ENCODE peak calls at places on chromosomes 2 and 18, in eight cellular contexts. W is fibroblast of lung, S is stomach, Z is pancreas, U is left lung, H is heart left ventricle, P is neural progenitor cell, F is sigmoid colon. G is an unnamed sample. For H3K4me1, the result is how much of the 10 kb centered on the place peaks cover.

GRCh38 chr2:109382236-109382930 is 231.4 kb downstream of the SEPTIN10 start:
- DNase-seq in S (peak), F (peak), U (no peak), P (no peak), W (no peak), H (peak), Z (no peak), G (no peak)

GRCh38 chr2:54166121-54166773 is 50.8 kb downstream of the ACYP2 start:
- DNase-seq in W (peak), P (no peak), U (no peak), F (no peak), Z (no peak), S (no peak), H (no peak), G (no peak)

GRCh38 chr18:22282311-22283235 is 113.2 kb downstream of the GATA6 start:
- DNase-seq in F (no peak), S (no peak), Z (no peak), P (no peak), H (no peak), U (no peak), W (peak), G (peak)

GRCh38 chr2:234580686-234581085 is 83.8 kb upstream of the ARL4C start:
- DNase-seq in U (no peak), F (no peak), P (no peak), W (peak), S (no peak), Z (no peak), H (no peak), G (no peak)

GRCh38 chr18:45837283-45838070 is 12.0 kb downstream of the SIGLEC15 start:
- DNase-seq in F (no peak), H (peak), P (peak), Z (peak), S (peak), W (peak), U (peak), G (no peak)

GRCh38 chr18:45775241-45775676 is 50.2 kb upstream of the SIGLEC15 start:
- DNase-seq in S (peak), H (peak), U (peak), Z (peak), W (peak), P (peak), F (peak), G (no peak)

GRCh38 chr18:8507361-8507760 is 101.9 kb upstream of the RAB12 start:
- DNase-seq in W (peak), S (no peak), P (peak), Z (no peak), F (peak), U (no peak), H (no peak), G (no peak)

GRCh38 chr2:4464607-4465006 is 761.2 kb downstream of the DCDC2C start:
- DNase-seq in F (no peak), W (no peak), P (no peak), Z (no peak), H (no peak), U (no peak), S (no peak), G (no peak)

GRCh38 chr2:118737690-118738089 is 109.8 kb downstream of the EN1 start:
- DNase-seq in F (no peak), W (no peak), H (no peak), P (no peak), Z (no peak), S (no peak), U (no peak), G (no peak)

GRCh38 chr2:39523308-39524044 is 86.4 kb upstream of the MAP4K3 start:
- DNase-seq in W (peak), U (no peak), H (no peak), Z (no peak), S (no peak), P (no peak), F (no peak), G (peak)

GRCh38 chr2:56167616-56168015 is 16.2 kb upstream of the CCDC85A start:
- DNase-seq in S (no peak), F (no peak), P (no peak), U (no peak), W (peak), Z (no peak), H (no peak), G (no peak)

GRCh38 chr2:57869763-57870344 is 176.8 kb upstream of the VRK2 start:
- DNase-seq in P (no peak), S (no peak), Z (no peak), F (no peak), H (no peak), U (peak), W (no peak), G (no peak)

GRCh38 chr2:231679906-231680283 is 28.4 kb upstream of the PTMA start:
- DNase-seq in H (no peak), P (peak), Z (no peak), F (no peak), U (no peak), S (no peak), W (no peak), G (no peak)

GRCh38 chr2:217256261-217256660 is 396.4 kb upstream of the TNP1 start:
- DNase-seq in S (no peak), P (peak), W (peak), F (no peak), Z (no peak), U (no peak), H (no peak), G (peak)

GRCh38 chr2:86366651-86367500 is 29.4 kb upstream of the REEP1 start:
- DNase-seq in S (no peak), P (no peak), F (no peak), U (no peak), Z (no peak), W (no peak), H (no peak), G (no peak)

GRCh38 chr2:173271825-173272224 is 82.8 kb upstream of the CDCA7 start:
- DNase-seq in F (no peak), S (no peak), U (no peak), Z (no peak), W (no peak), P (peak), H (no peak), G (no peak)

GRCh38 chr2:23532311-23533013 is 147.5 kb downstream of the KLHL29 start:
- DNase-seq in W (no peak), H (peak), S (no peak), Z (no peak), P (no peak), U (peak), F (peak), G (no peak)

GRCh38 chr2:174546519-174547506 is 50.8 kb downstream of the WIPF1 start:
- DNase-seq in W (peak), H (no peak), S (no peak), P (peak), U (no peak), F (no peak), Z (no peak), G (peak)

GRCh38 chr18:2848145-2848878 is 1.5 kb downstream of the EMILIN2 start:
- DNase-seq in P (no peak), S (no peak), U (no peak), H (no peak), W (no peak), F (no peak), Z (no peak), G (no peak)

GRCh38 chr18:77461062-77461693 is 211.5 kb downstream of the GALR1 start:
- DNase-seq in Z (no peak), U (no peak), F (no peak), S (no peak), H (peak), P (no peak), W (no peak), G (no peak)

GRCh38 chr2:241107384-241107783 is 5.3 kb upstream of the MTERF4 start:
- DNase-seq in F (no peak), H (no peak), Z (no peak), U (no peak), W (no peak), P (no peak), S (no peak), G (no peak)

GRCh38 chr2:84674099-84674498 is 157.8 kb downstream of the DNAH6 start:
- DNase-seq in Z (peak), S (no peak), W (no peak), U (no peak), H (no peak), P (no peak), F (no peak), G (no peak)

GRCh38 chr18:8654482-8655451 is 45.5 kb downstream of the RAB12 start:
- DNase-seq in S (no peak), P (no peak), Z (no peak), U (no peak), H (no peak), W (no peak), F (no peak), G (peak)

GRCh38 chr2:71742953-71743601 is 289.7 kb downstream of the DYSF start:
- DNase-seq in F (peak), W (peak), U (no peak), P (no peak), Z (peak), S (no peak), H (peak), G (peak)

GRCh38 chr2:55743583-55743982 is 49.9 kb upstream of the PNPT1 start:
- DNase-seq in Z (no peak), P (no peak), F (no peak), S (no peak), U (no peak), H (no peak), W (peak), G (peak)

GRCh38 chr18:68102117-68102516 is 585.6 kb upstream of the DSEL start:
- DNase-seq in P (no peak), H (no peak), U (no peak), W (no peak), F (no peak), Z (no peak), S (no peak), G (no peak)

GRCh38 chr2:230512955-230513748 is 97.2 kb downstream of the SP100 start:
- DNase-seq in F (no peak), P (no peak), H (no peak), Z (no peak), S (no peak), U (no peak), W (peak), G (no peak)

GRCh38 chr2:23637011-23637778 is 252.2 kb downstream of the KLHL29 start:
- DNase-seq in P (peak), S (no peak), F (no peak), U (peak), H (peak), W (peak), Z (no peak), G (no peak)

GRCh38 chr2:191806396-191806795 is 40.5 kb downstream of the CAVIN2 start:
- DNase-seq in W (no peak), P (no peak), Z (no peak), S (no peak), F (no peak), H (no peak), U (no peak), G (no peak)

GRCh38 chr2:20432714-20433113 is 14.2 kb upstream of the RHOB start:
- DNase-seq in H (no peak), S (peak), U (no peak), Z (no peak), P (no peak), W (no peak), F (peak), G (no peak)

GRCh38 chr18:60568211-60568610 is 195.6 kb upstream of the MC4R start:
- DNase-seq in H (no peak), U (no peak), Z (no peak), P (no peak), F (no peak), S (no peak), W (no peak), G (no peak)

GRCh38 chr2:101124061-101124460 is 27.1 kb downstream of the TBC1D8 start:
- DNase-seq in H (no peak), P (no peak), S (no peak), Z (no peak), W (no peak), F (no peak), U (no peak), G (peak)
- H3K4me1 ChIP-seq in H (half or more), P (under half), S (half or more), Z (half or more), W (under half), F (under half), U (under half), G (half or more)

GRCh38 chr2:44748-45341 is 1.5 kb downstream of the FAM110C start:
- DNase-seq in U (peak), P (no peak), W (no peak), Z (peak), S (peak), H (no peak), F (no peak), G (no peak)
- H3K27ac ChIP-seq in U (peak), P (no peak), W (no peak), Z (peak), S (peak), H (no peak), F (no peak), G (no peak)

GRCh38 chr18:62372156-62372555 is 47.0 kb downstream of the TNFRSF11A start:
- DNase-seq in S (no peak), P (no peak), Z (no peak), H (no peak), F (no peak), U (no peak), W (no peak), G (no peak)
- H3K4me1 ChIP-seq in S (under half), P (under half), Z (under half), H (under half), F (under half), U (under half), W (under half), G (under half)

GRCh38 chr2:205769494-205769848 is 87.2 kb downstream of the NRP2 start:
- DNase-seq in S (no peak), U (no peak), H (no peak), F (no peak), W (peak), P (no peak), Z (no peak), G (no peak)

GRCh38 chr2:205768815-205769493 is 86.7 kb downstream of the NRP2 start:
- DNase-seq in H (no peak), U (no peak), W (peak), Z (no peak), S (no peak), P (no peak), F (no peak), G (peak)

GRCh38 chr2:205771063-205771462 is 88.8 kb downstream of the NRP2 start:
- DNase-seq in H (no peak), Z (no peak), U (no peak), W (peak), P (no peak), S (peak), F (no peak), G (peak)

GRCh38 chr2:205770557-205770956 is 88.3 kb downstream of the NRP2 start:
- DNase-seq in S (no peak), F (no peak), U (no peak), Z (no peak), H (no peak), P (no peak), W (no peak), G (no peak)

DNA sequence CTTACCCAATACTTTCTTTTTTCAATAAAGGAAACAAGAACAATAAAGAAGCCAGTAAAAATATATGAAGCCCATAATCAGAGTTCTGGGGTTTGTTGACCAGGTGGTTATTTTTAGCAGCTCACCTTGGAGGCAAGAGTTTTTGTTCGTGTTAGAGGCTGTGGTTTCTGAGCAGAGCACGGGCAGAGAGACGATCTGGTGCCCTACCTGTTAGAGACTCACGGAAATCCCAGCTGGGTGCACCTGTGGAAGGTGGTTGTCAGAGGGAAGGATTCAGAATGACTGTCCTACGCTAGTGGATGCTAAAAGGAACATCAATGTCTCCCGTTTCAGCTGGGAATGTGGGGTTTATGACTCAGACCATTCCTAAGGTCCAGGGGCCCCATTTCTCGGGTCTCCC is 87.6 kb downstream of the NRP2 start:
- DNase-seq in Z (no peak), F (no peak), H (no peak), U (no peak), S (peak), W (peak), P (no peak), G (no peak)
- H3K27ac ChIP-seq in Z (no peak), F (peak), H (no peak), U (peak), S (peak), W (no peak), P (no peak), G (peak)